ENCODE peak calls at places on chromosomes 6 and 20, in seven cellular contexts. P is GM12878; E is cardiac muscle cell; H is AG04449; Z is neural progenitor cell; N is stimulated activated CD4-positive, alpha-beta T cell treated with anti-CD3 and anti-CD28 coated beads, Interleukin-1b, Interleukin-23, amount 100 ng/mL, for 48 hours; M is activated CD8-positive, alpha-beta memory T cell treated with anti-CD3 and anti-CD28 coated beads for 4 hours. K is an unnamed sample.

GRCh38 chr6:14074723-14075503 is 42.7 kb upstream of the CD83 start:
- DNase-seq in N (no peak), H (no peak), E (peak; percentile 27), M (no peak), Z (no peak), P (no peak), K (peak; percentile 73)

GRCh38 chr6:144259988-144260387 is 25.1 kb upstream of the UTRN start:
- DNase-seq in N (no peak), Z (no peak), P (no peak), E (no peak), H (no peak), M (no peak), K (no peak)

GRCh38 chr6:137258170-137258569 is 39.0 kb upstream of the IFNGR1 start:
- DNase-seq in E (no peak), M (peak; percentile 13), P (no peak), Z (no peak), H (no peak), N (no peak), K (no peak)

GRCh38 chr20:4183361-4183760 is 168.0 kb upstream of the RNF24 start:
- DNase-seq in H (no peak), Z (no peak), E (no peak), M (no peak), P (no peak), N (no peak), K (no peak)

GRCh38 chr20:56171087-56172012 is 77.2 kb upstream of the MC3R start:
- DNase-seq in Z (peak; percentile 22), M (no peak), N (no peak), E (no peak), P (no peak), H (no peak), K (no peak)

GRCh38 chr6:146881228-146882181 is 282.7 kb downstream of the ADGB start:
- DNase-seq in Z (peak; percentile 27), E (no peak), H (no peak), M (no peak), N (no peak), P (no peak), K (no peak)

GRCh38 chr20:50722466-50723155 is 8.8 kb upstream of the PARD6B start:
- DNase-seq in M (no peak), E (no peak), P (no peak), H (no peak), N (no peak), Z (no peak), K (no peak)

GRCh38 chr6:150681992-150682391 is 82.3 kb downstream of the PLEKHG1 start:
- DNase-seq in H (no peak), E (no peak), Z (no peak), P (no peak), N (no peak), M (no peak), K (no peak)

GRCh38 chr20:4130404-4131189 is 115.2 kb upstream of the RNF24 start:
- DNase-seq in Z (no peak), M (peak; percentile 23), N (peak; percentile 68), E (no peak), P (no peak), H (no peak), K (no peak)

GRCh38 chr20:36835025-36835424 is 40.9 kb upstream of the TLDC2 start:
- DNase-seq in Z (no peak), P (no peak), H (no peak), N (no peak), M (no peak), E (no peak), K (no peak)

GRCh38 chr6:131946992-131947955 is 3.9 kb downstream of the CCN2 start:
- DNase-seq in Z (no peak), P (no peak), M (no peak), N (no peak), H (peak; percentile 86), E (no peak), K (no peak)

GRCh38 chr6:16684195-16684689 is 77.0 kb downstream of the ATXN1 start:
- DNase-seq in H (no peak), P (no peak), M (no peak), N (no peak), Z (no peak), E (no peak), K (no peak)

GRCh38 chr6:131362070-131362469 is 211.0 kb upstream of the ARG1 start:
- DNase-seq in P (no peak), E (no peak), M (no peak), N (no peak), H (no peak), Z (no peak), K (no peak)

GRCh38 chr6:118786696-118787453 is 107.1 kb upstream of the ASF1A start:
- DNase-seq in N (no peak), H (no peak), Z (no peak), E (no peak), P (no peak), M (no peak), K (no peak)

GRCh38 chr20:13868331-13868730 is 83.5 kb downstream of the NDUFAF5 start:
- DNase-seq in N (no peak), E (no peak), Z (no peak), M (no peak), P (no peak), H (peak; percentile 65), K (no peak)

GRCh38 chr6:149271348-149272340 is 45.9 kb upstream of the TAB2 start:
- DNase-seq in E (no peak), H (no peak), N (peak; percentile 74), P (peak; percentile 65), Z (no peak), M (peak; percentile 80), K (peak; percentile 53)

GRCh38 chr6:2542858-2543218 is 207.9 kb downstream of the MYLK4 start:
- DNase-seq in M (no peak), H (no peak), E (no peak), N (peak; percentile 36), P (peak; percentile 64), Z (no peak), K (no peak)

GRCh38 chr6:34237316-34237721 is 646 bp downstream of the HMGA1 start:
- DNase-seq in N (peak; percentile 29), M (no peak), P (no peak), Z (peak; percentile 57), E (peak; percentile 61), H (no peak), K (no peak)

GRCh38 chr6:34546551-34547321 is 9.4 kb downstream of the SPDEF start:
- DNase-seq in P (no peak), Z (no peak), E (no peak), M (no peak), N (no peak), H (no peak), K (no peak)

GRCh38 chr20:3681931-3682820 is at the start of gene ADAM33:
- DNase-seq in E (peak; percentile 47), Z (peak; percentile 75), N (no peak), M (no peak), H (no peak), P (no peak), K (no peak)

GRCh38 chr20:845226-845868 is 11.8 kb downstream of the FAM110A start:
- DNase-seq in M (no peak), H (no peak), N (no peak), E (no peak), Z (peak; percentile 31), P (no peak), K (no peak)

GRCh38 chr6:170052991-170053821 is 237.7 kb downstream of the DLL1 start:
- DNase-seq in N (no peak), P (no peak), Z (no peak), M (no peak), H (no peak), E (no peak), K (no peak)

GRCh38 chr6:108497883-108498282 is 62.8 kb upstream of the FOXO3 start:
- DNase-seq in Z (peak; percentile 73), P (no peak), H (no peak), E (peak; percentile 48), N (peak; percentile 3), M (no peak), K (no peak)

GRCh38 chr6:1591926-1592325 is 17.8 kb upstream of the FOXC1 start:
- DNase-seq in P (no peak), H (no peak), E (no peak), M (no peak), N (no peak), Z (no peak), K (no peak)

GRCh38 chr6:25193147-25193864 is 85.9 kb upstream of the CARMIL1 start:
- DNase-seq in E (no peak), P (no peak), M (no peak), N (no peak), H (peak; percentile 83), Z (no peak), K (no peak)

GRCh38 chr6:17938885-17939284 is 48.5 kb downstream of the KIF13A start:
- DNase-seq in Z (no peak), E (no peak), M (no peak), P (no peak), H (no peak), N (no peak), K (no peak)

GRCh38 chr6:5333653-5334052 is 72.3 kb downstream of the FARS2 start:
- DNase-seq in E (no peak), M (no peak), N (no peak), P (no peak), H (peak; percentile 10), Z (no peak), K (no peak)

GRCh38 chr6:167116109-167116837 is 6.6 kb upstream of the CCR6 start:
- DNase-seq in M (no peak), P (no peak), N (no peak), E (peak; percentile 36), Z (no peak), H (no peak), K (no peak)

GRCh38 chr20:49399329-49399728 is 83.1 kb downstream of the KCNB1 start:
- DNase-seq in E (no peak), M (no peak), H (no peak), P (no peak), Z (no peak), N (no peak), K (no peak)